ENCODE peak calls at places on chromosomes 3 and 15, in ten cellular contexts. S is HCT116, U is right atrium auricular region, W is fibroblast of lung, Q is lower lobe of right lung, X is spleen, A is IMR-90, T is A673, V is dorsolateral prefrontal cortex, O is sigmoid colon. I is an unnamed sample.

GRCh38 chr3:30890907-30891306 is 3.6 kb downstream of the GADL1 start:
- DNase-seq in S (no peak), U (no peak), W (no peak), Q (no peak), X (no peak), A (no peak), T (peak), V (no peak), O (no peak), I (no peak)

GRCh38 chr15:61227269-61228024 is 1.7 kb downstream of the RORA start:
- DNase-seq in S (no peak), U (no peak), W (peak), Q (no peak), X (no peak), A (peak), T (peak), V (no peak), O (peak), I (no peak)

GRCh38 chr3:50231581-50231980 is 4.4 kb upstream of the GNAI2 start:
- DNase-seq in S (no peak), U (no peak), W (no peak), Q (no peak), X (no peak), A (no peak), T (no peak), V (no peak), O (no peak), I (no peak)

GRCh38 chr3:9064853-9065252 is 101.6 kb upstream of the RAD18 start:
- DNase-seq in S (no peak), U (no peak), W (no peak), Q (no peak), X (no peak), A (no peak), T (peak), V (no peak), O (peak), I (peak)

GRCh38 chr3:5568451-5568850 is 380.9 kb downstream of the EDEM1 start:
- DNase-seq in S (peak), U (no peak), W (no peak), Q (no peak), X (no peak), A (no peak), T (peak), V (no peak), O (no peak), I (no peak)

GRCh38 chr3:45043715-45044299 is 17.7 kb downstream of the CLEC3B start:
- DNase-seq in S (no peak), U (no peak), W (peak), Q (no peak), X (no peak), A (peak), T (peak), V (no peak), O (no peak), I (no peak)

GRCh38 chr3:99761415-99761981 is 56.2 kb upstream of the CMSS1 start:
- DNase-seq in S (no peak), U (no peak), W (no peak), Q (no peak), X (no peak), A (no peak), T (no peak), V (no peak), O (no peak), I (no peak)

GRCh38 chr3:102089904-102090492 is 240.7 kb downstream of the NFKBIZ start:
- DNase-seq in S (no peak), U (no peak), W (peak), Q (no peak), X (no peak), A (peak), T (peak), V (no peak), O (no peak), I (no peak)

GRCh38 chr3:134685881-134686802 is 35.3 kb upstream of the KY start:
- DNase-seq in S (no peak), U (no peak), W (peak), Q (no peak), X (no peak), A (peak), T (no peak), V (no peak), O (no peak), I (no peak)

GRCh38 chr15:74179983-74180688 is 6.6 kb downstream of the ISLR start:
- DNase-seq in S (no peak), U (no peak), W (no peak), Q (peak), X (peak), A (peak), T (no peak), V (peak), O (peak), I (peak)

GRCh38 chr15:58545307-58546065 is 113.7 kb downstream of the LIPC start:
- DNase-seq in S (no peak), U (peak), W (no peak), Q (no peak), X (no peak), A (peak), T (no peak), V (no peak), O (no peak), I (no peak)

GRCh38 chr3:146160233-146160963 is 586 bp downstream of the PLOD2 start:
- DNase-seq in S (peak), U (peak), W (peak), Q (peak), X (no peak), A (peak), T (peak), V (peak), O (peak), I (peak)

GRCh38 chr3:31890742-31891469 is 90.2 kb downstream of the OSBPL10 start:
- DNase-seq in S (no peak), U (no peak), W (no peak), Q (no peak), X (no peak), A (no peak), T (no peak), V (no peak), O (no peak), I (no peak)

GRCh38 chr3:44476181-44476599 is 1.3 kb downstream of the ZNF445 start:
- DNase-seq in S (no peak), U (no peak), W (peak), Q (no peak), X (no peak), A (peak), T (peak), V (no peak), O (no peak), I (no peak)

GRCh38 chr3:15899438-15899837 is 101.7 kb upstream of the ANKRD28 start:
- DNase-seq in S (peak), U (no peak), W (peak), Q (no peak), X (no peak), A (peak), T (peak), V (no peak), O (no peak), I (no peak)

GRCh38 chr15:74174966-74175270 is 1.4 kb downstream of the ISLR start:
- DNase-seq in S (no peak), U (no peak), W (no peak), Q (peak), X (no peak), A (no peak), T (no peak), V (no peak), O (no peak), I (no peak)

GRCh38 chr3:189833996-189834395 is 202.8 kb downstream of the TP63 start:
- DNase-seq in S (no peak), U (no peak), W (no peak), Q (no peak), X (no peak), A (no peak), T (no peak), V (no peak), O (no peak), I (no peak)

GRCh38 chr3:97720417-97720816 is 44.1 kb upstream of the ARL6 start:
- DNase-seq in S (no peak), U (no peak), W (peak), Q (no peak), X (no peak), A (no peak), T (no peak), V (no peak), O (no peak), I (no peak)

GRCh38 chr3:56023546-56023945 is 444.7 kb downstream of the ERC2 start:
- DNase-seq in S (no peak), U (no peak), W (no peak), Q (no peak), X (no peak), A (no peak), T (peak), V (no peak), O (no peak), I (no peak)

GRCh38 chr3:159897331-159898075 is 91.1 kb upstream of the IL12A start:
- DNase-seq in S (no peak), U (no peak), W (peak), Q (no peak), X (no peak), A (peak), T (peak), V (no peak), O (no peak), I (no peak)

GRCh38 chr3:38226273-38226672 is 39.3 kb upstream of the SLC22A13 start:
- DNase-seq in S (no peak), U (no peak), W (no peak), Q (no peak), X (no peak), A (peak), T (no peak), V (no peak), O (no peak), I (no peak)

GRCh38 chr3:140403559-140403958 is 274.3 kb upstream of the TRIM42 start:
- DNase-seq in S (no peak), U (no peak), W (no peak), Q (peak), X (no peak), A (no peak), T (no peak), V (no peak), O (no peak), I (no peak)

GRCh38 chr15:38038659-38039442 is 104.4 kb downstream of the TMCO5A start:
- DNase-seq in S (no peak), U (no peak), W (peak), Q (no peak), X (no peak), A (peak), T (no peak), V (no peak), O (no peak), I (no peak)

GRCh38 chr3:160928183-160928718 is 172.2 kb downstream of the PPM1L start:
- DNase-seq in S (no peak), U (no peak), W (no peak), Q (no peak), X (no peak), A (no peak), T (peak), V (no peak), O (no peak), I (no peak)

GRCh38 chr3:46764206-46764605 is 46.5 kb upstream of the PRSS50 start:
- DNase-seq in S (no peak), U (no peak), W (no peak), Q (no peak), X (no peak), A (no peak), T (no peak), V (no peak), O (no peak), I (no peak)

GRCh38 chr3:78268716-78269668 is 1229.1 kb downstream of the ROBO2 start:
- DNase-seq in S (no peak), U (no peak), W (no peak), Q (no peak), X (peak), A (no peak), T (no peak), V (no peak), O (peak), I (no peak)

GRCh38 chr3:193572426-193572908 is 17.8 kb upstream of the ATP13A4 start:
- DNase-seq in S (peak), U (no peak), W (peak), Q (no peak), X (no peak), A (peak), T (peak), V (peak), O (peak), I (peak)

GRCh38 chr3:29515451-29515850 is 234.6 kb downstream of the RBMS3 start:
- DNase-seq in S (no peak), U (no peak), W (no peak), Q (no peak), X (no peak), A (peak), T (no peak), V (no peak), O (no peak), I (no peak)

GRCh38 chr3:161171113-161171512 is 50.0 kb upstream of the NMD3 start:
- DNase-seq in S (no peak), U (peak), W (peak), Q (no peak), X (no peak), A (peak), T (no peak), V (no peak), O (peak), I (peak)

GRCh38 chr15:68114356-68114755 is 60.2 kb downstream of the PIAS1 start:
- DNase-seq in S (no peak), U (no peak), W (peak), Q (no peak), X (no peak), A (peak), T (no peak), V (no peak), O (no peak), I (no peak)

GRCh38 chr15:34838282-34838681 is 42.9 kb upstream of the ACTC1 start:
- DNase-seq in S (no peak), U (no peak), W (no peak), Q (no peak), X (no peak), A (no peak), T (no peak), V (no peak), O (no peak), I (no peak)

GRCh38 chr15:34837246-34838016 is 42.1 kb upstream of the ACTC1 start:
- DNase-seq in S (no peak), U (no peak), W (peak), Q (no peak), X (no peak), A (peak), T (no peak), V (no peak), O (no peak), I (no peak)

DNA sequence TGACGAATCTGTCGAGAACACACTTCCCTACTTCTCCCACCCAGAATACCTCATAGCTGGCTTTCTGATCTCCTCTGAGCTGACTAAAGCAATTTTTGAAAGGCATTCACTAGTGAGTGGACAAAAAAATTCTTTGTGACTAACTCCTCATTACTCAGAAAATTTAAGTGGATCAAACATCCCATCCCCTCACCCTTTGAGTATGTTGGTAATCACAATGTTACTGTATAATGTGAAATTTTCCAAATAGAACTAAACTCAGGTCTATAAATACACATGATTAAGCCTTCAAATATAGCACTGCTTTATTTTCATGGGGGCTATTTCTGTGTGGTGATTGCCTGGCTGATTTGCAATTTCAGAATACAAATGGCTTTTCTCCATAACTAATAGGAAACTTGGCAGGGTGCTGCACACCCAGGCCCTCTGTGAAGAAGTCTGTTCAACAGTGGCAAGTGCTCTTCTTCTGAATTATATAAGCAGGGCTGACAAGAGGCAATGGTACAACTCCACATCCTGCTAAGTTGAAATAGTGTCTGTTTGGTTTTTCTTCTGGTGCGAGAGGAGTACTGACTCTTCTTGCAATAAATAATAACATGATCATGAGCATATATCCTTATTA is 46.0 kb upstream of the ACTC1 start:
- DNase-seq in S (no peak), U (no peak), W (no peak), Q (no peak), X (no peak), A (peak), T (no peak), V (no peak), O (no peak), I (no peak)
- H3K27ac ChIP-seq in S (no peak), U (no peak), W (no peak), Q (no peak), X (no peak), A (no peak), T (no peak), V (no peak), O (no peak), I (no peak)

GRCh38 chr15:88610756-88611231 is 10.3 kb upstream of the AEN start:
- DNase-seq in S (no peak), U (no peak), W (no peak), Q (no peak), X (no peak), A (peak), T (peak), V (no peak), O (no peak), I (no peak)
- TF ChIP-seq CTCF in S (no peak), U (no peak), W (no peak), Q (no peak), X (no peak), A (peak), T (no peak), V (no peak), O (no peak), I (no peak)

GRCh38 chr3:90011596-90011995 is 904.2 kb downstream of the EPHA3 start:
- DNase-seq in S (no peak), U (no peak), W (no peak), Q (no peak), X (no peak), A (no peak), T (no peak), V (no peak), O (no peak), I (no peak)

GRCh38 chr3:90011136-90011535 is 903.7 kb downstream of the EPHA3 start:
- DNase-seq in S (no peak), U (no peak), W (peak), Q (no peak), X (no peak), A (no peak), T (no peak), V (no peak), O (no peak), I (no peak)

GRCh38 chr3:90015688-90016356 is 908.4 kb downstream of the EPHA3 start:
- DNase-seq in S (no peak), U (no peak), W (peak), Q (no peak), X (no peak), A (peak), T (peak), V (no peak), O (no peak), I (no peak)

GRCh38 chr3:90011996-90012395 is 904.6 kb downstream of the EPHA3 start:
- DNase-seq in S (no peak), U (no peak), W (no peak), Q (no peak), X (no peak), A (no peak), T (no peak), V (no peak), O (no peak), I (no peak)

DNA sequence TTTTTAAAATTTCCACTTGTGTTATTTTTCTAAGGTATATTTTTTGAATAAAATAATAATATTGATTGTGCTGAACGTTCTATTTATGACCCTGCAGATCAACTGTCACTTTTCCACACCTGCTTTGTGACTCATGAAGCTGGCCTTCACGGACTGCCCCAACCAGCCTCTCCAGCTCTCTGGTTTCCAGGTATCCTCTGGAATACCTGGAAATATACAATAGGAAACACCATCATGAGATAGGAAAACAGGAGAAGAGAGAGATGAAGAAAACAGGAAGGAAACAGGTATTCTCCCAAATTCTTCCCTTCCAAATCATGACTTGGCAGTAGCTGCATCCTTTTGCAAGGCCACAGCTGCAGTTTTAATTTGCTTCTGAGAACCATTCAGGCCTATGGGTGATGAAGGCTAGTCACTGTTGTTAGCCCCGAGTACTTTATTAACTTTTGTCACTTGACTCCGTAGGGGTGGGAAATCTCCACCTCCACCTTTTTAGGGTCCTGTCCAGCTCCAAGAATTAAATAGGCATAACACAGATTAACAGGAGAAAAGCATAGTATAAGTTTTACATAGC is 909.2 kb downstream of the EPHA3 start:
- DNase-seq in S (no peak), U (no peak), W (no peak), Q (no peak), X (no peak), A (no peak), T (no peak), V (no peak), O (no peak), I (no peak)
- H3K27ac ChIP-seq in S (no peak), U (no peak), W (no peak), Q (no peak), X (no peak), A (no peak), T (no peak), V (no peak), O (no peak), I (peak)

DNA sequence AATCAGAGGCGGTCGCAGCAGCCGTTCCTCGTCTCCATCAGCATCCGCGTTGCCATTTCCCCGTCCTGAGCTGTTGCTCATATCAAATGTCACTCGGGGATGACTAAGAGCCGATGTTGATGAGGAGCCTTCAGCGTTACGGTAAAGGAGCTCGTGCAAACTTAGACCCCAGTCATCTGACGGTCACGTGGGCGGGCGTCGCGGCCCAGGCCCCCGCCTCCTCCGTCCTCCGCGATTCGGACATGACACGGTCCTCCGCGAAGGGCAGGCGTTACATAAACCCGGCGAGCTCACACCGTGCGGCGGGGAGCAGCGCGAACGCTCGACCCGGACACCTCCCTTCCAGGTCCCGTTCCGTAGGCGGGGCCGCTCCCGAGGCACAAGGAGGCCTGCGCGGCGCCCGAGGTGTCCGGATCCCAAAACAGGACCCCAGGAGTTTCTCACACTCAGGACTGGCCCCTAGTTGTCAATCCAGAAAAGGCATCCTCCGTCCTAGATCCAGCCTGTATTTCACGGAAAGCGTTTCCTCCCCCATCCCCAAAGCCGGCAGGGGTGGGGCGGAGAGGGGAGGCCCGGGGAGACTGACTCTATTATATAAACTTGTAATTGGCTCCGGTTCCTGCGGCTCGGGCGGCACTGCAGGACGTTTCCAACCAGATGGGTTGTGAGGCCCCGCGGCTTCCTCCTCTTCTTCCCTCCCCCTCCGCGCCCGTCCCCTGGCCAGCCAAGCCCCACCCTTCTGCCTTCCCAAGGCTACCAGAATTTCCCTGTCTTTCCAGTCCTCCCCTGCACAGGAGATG is 100.0 kb upstream of the IGF1R start:
- DNase-seq in S (no peak), U (peak), W (peak), Q (peak), X (peak), A (peak), T (peak), V (peak), O (peak), I (peak)
- TF ChIP-seq CTCF in S (no peak), U (no peak), W (peak), Q (peak), X (no peak), A (no peak), T (peak), V (no peak), O (no peak), I (peak)